ENCODE peak calls at places on chromosomes 11 and 22, in four cellular contexts. One of them, this sample, is unnamed.

GRCh38 chr11:16604784-16605439 is 133.5 kb upstream of the C11orf58 start:
- DNase-seq in NCI-H2081: peak
- DNase-seq in HS-5: no peak
- DNase-seq in NCI-H1092 treated with DMSO at 0.1 percent for 48 hours: peak
- DNase-seq in this sample: peak

GRCh38 chr22:31973739-31974138 is 29.4 kb downstream of the YWHAH start:
- DNase-seq in NCI-H2081: no peak
- DNase-seq in HS-5: no peak
- DNase-seq in NCI-H1092 treated with DMSO at 0.1 percent for 48 hours: no peak
- DNase-seq in this sample: no peak

GRCh38 chr22:48670747-48671146 is 1156.9 kb downstream of the BRD1 start:
- DNase-seq in NCI-H2081: no peak
- DNase-seq in NCI-H1092 treated with DMSO at 0.1 percent for 48 hours: no peak
- DNase-seq in HS-5: no peak
- DNase-seq in this sample: no peak

GRCh38 chr11:45145421-45146071 is 893 bp upstream of the PRDM11 start:
- DNase-seq in HS-5: no peak
- DNase-seq in NCI-H1092 treated with DMSO at 0.1 percent for 48 hours: no peak
- DNase-seq in NCI-H2081: no peak
- DNase-seq in this sample: no peak

GRCh38 chr22:43222281-43222680 is 35.3 kb upstream of the TTLL12 start:
- DNase-seq in NCI-H2081: no peak
- DNase-seq in NCI-H1092 treated with DMSO at 0.1 percent for 48 hours: no peak
- DNase-seq in HS-5: no peak
- DNase-seq in this sample: no peak

GRCh38 chr22:40220316-40221054 is 42.8 kb downstream of the TNRC6B start:
- DNase-seq in HS-5: no peak
- DNase-seq in NCI-H1092 treated with DMSO at 0.1 percent for 48 hours: no peak
- DNase-seq in NCI-H2081: no peak
- DNase-seq in this sample: no peak

GRCh38 chr22:46007848-46008261 is 30.9 kb upstream of the WNT7B start:
- DNase-seq in HS-5: no peak
- DNase-seq in NCI-H2081: peak
- DNase-seq in NCI-H1092 treated with DMSO at 0.1 percent for 48 hours: no peak
- DNase-seq in this sample: peak

GRCh38 chr22:23395476-23396361 is 184.4 kb downstream of the IGLL1 start:
- DNase-seq in HS-5: no peak
- DNase-seq in NCI-H1092 treated with DMSO at 0.1 percent for 48 hours: no peak
- DNase-seq in NCI-H2081: no peak
- DNase-seq in this sample: no peak

GRCh38 chr11:1844221-1845094 is 5.7 kb downstream of the TNNI2 start:
- DNase-seq in NCI-H1092 treated with DMSO at 0.1 percent for 48 hours: no peak
- DNase-seq in HS-5: no peak
- DNase-seq in NCI-H2081: no peak
- DNase-seq in this sample: no peak

GRCh38 chr11:133905677-133906156 is 51.1 kb downstream of the IGSF9B start:
- DNase-seq in NCI-H2081: no peak
- DNase-seq in HS-5: no peak
- DNase-seq in NCI-H1092 treated with DMSO at 0.1 percent for 48 hours: no peak
- DNase-seq in this sample: no peak

GRCh38 chr11:74493816-74494630 is 499 bp upstream of the LIPT2 start:
- DNase-seq in NCI-H1092 treated with DMSO at 0.1 percent for 48 hours: no peak
- DNase-seq in NCI-H2081: no peak
- DNase-seq in HS-5: peak
- DNase-seq in this sample: no peak

GRCh38 chr11:123519797-123520193 is 89.7 kb downstream of the GRAMD1B start:
- DNase-seq in NCI-H1092 treated with DMSO at 0.1 percent for 48 hours: no peak
- DNase-seq in HS-5: no peak
- DNase-seq in NCI-H2081: no peak
- DNase-seq in this sample: no peak

GRCh38 chr22:42536166-42536565 is 16.6 kb upstream of the RRP7A start:
- DNase-seq in NCI-H2081: no peak
- DNase-seq in NCI-H1092 treated with DMSO at 0.1 percent for 48 hours: no peak
- DNase-seq in HS-5: no peak
- DNase-seq in this sample: no peak

GRCh38 chr11:105211806-105212531 is 72.4 kb upstream of the CARD18 start:
- DNase-seq in NCI-H2081: no peak
- DNase-seq in NCI-H1092 treated with DMSO at 0.1 percent for 48 hours: no peak
- DNase-seq in HS-5: no peak
- DNase-seq in this sample: no peak

GRCh38 chr22:48310740-48311139 is 1516.9 kb downstream of the BRD1 start:
- DNase-seq in HS-5: no peak
- DNase-seq in NCI-H1092 treated with DMSO at 0.1 percent for 48 hours: no peak
- DNase-seq in NCI-H2081: no peak
- DNase-seq in this sample: no peak

GRCh38 chr11:44264126-44264749 is 45.7 kb downstream of the ALX4 start:
- DNase-seq in NCI-H1092 treated with DMSO at 0.1 percent for 48 hours: no peak
- DNase-seq in NCI-H2081: no peak
- DNase-seq in HS-5: no peak
- DNase-seq in this sample: no peak

GRCh38 chr22:46029036-46029435 is 52.1 kb upstream of the WNT7B start:
- DNase-seq in HS-5: no peak
- DNase-seq in NCI-H2081: no peak
- DNase-seq in NCI-H1092 treated with DMSO at 0.1 percent for 48 hours: no peak
- DNase-seq in this sample: no peak

GRCh38 chr11:35138606-35138948 is 394 bp upstream of the CD44 start:
- DNase-seq in NCI-H1092 treated with DMSO at 0.1 percent for 48 hours: no peak
- DNase-seq in NCI-H2081: no peak
- DNase-seq in HS-5: no peak
- DNase-seq in this sample: no peak

GRCh38 chr11:120581317-120581716 is 69.8 kb downstream of the GRIK4 start:
- DNase-seq in NCI-H1092 treated with DMSO at 0.1 percent for 48 hours: no peak
- DNase-seq in HS-5: no peak
- DNase-seq in NCI-H2081: no peak
- DNase-seq in this sample: no peak

GRCh38 chr11:66530927-66531722 is 14.7 kb downstream of the ZDHHC24 start:
- DNase-seq in NCI-H1092 treated with DMSO at 0.1 percent for 48 hours: no peak
- DNase-seq in HS-5: no peak
- DNase-seq in NCI-H2081: no peak
- DNase-seq in this sample: no peak

GRCh38 chr11:12469451-12469850 is 92.1 kb downstream of the PARVA start:
- DNase-seq in HS-5: no peak
- DNase-seq in NCI-H2081: no peak
- DNase-seq in NCI-H1092 treated with DMSO at 0.1 percent for 48 hours: peak
- DNase-seq in this sample: no peak

GRCh38 chr11:121665211-121665838 is 212.6 kb upstream of the SORL1-AS1 start:
- DNase-seq in HS-5: no peak
- DNase-seq in NCI-H1092 treated with DMSO at 0.1 percent for 48 hours: peak
- DNase-seq in NCI-H2081: peak
- DNase-seq in this sample: no peak

GRCh38 chr11:92859290-92859689 is 110.2 kb upstream of the MTNR1B start:
- DNase-seq in NCI-H1092 treated with DMSO at 0.1 percent for 48 hours: peak
- DNase-seq in NCI-H2081: no peak
- DNase-seq in HS-5: no peak
- DNase-seq in this sample: no peak

GRCh38 chr11:128553662-128554392 is 33.5 kb downstream of the ETS1 start:
- DNase-seq in NCI-H2081: no peak
- DNase-seq in NCI-H1092 treated with DMSO at 0.1 percent for 48 hours: peak
- DNase-seq in HS-5: no peak
- DNase-seq in this sample: no peak

GRCh38 chr22:44437493-44438015 is 60.5 kb downstream of the RTL6 start:
- DNase-seq in NCI-H2081: no peak
- DNase-seq in HS-5: no peak
- DNase-seq in NCI-H1092 treated with DMSO at 0.1 percent for 48 hours: no peak
- DNase-seq in this sample: no peak